ENCODE peak calls at places on chromosomes 12 and 14, in four cellular contexts. J, R, T and Y are unnamed samples.

GRCh38 chr12:21773263-21773741 is 1.2 kb downstream of the KCNJ8 start:
- DNase-seq in J (no peak), R (peak; percentile 47), T (peak; percentile 46), Y (no peak)

GRCh38 chr14:73723799-73724621 is 9.8 kb upstream of the PNMA1 start:
- DNase-seq in J (peak; percentile 97), R (peak; percentile 74), T (peak; percentile 78), Y (no peak)

GRCh38 chr14:100706200-100706599 is 20.5 kb upstream of the DLK1 start:
- DNase-seq in J (no peak), R (no peak), T (no peak), Y (no peak)

GRCh38 chr14:95490727-95491451 is 25.6 kb downstream of the SYNE3 start:
- DNase-seq in J (no peak), R (peak; percentile 49), T (no peak), Y (no peak)

GRCh38 chr12:132558861-132559623 is 51.3 kb downstream of the LRCOL1 start:
- DNase-seq in J (no peak), R (no peak), T (no peak), Y (no peak)

GRCh38 chr14:37325332-37325731 is 127.6 kb downstream of the MIPOL1 start:
- DNase-seq in J (no peak), R (no peak), T (no peak), Y (no peak)

GRCh38 chr12:100473716-100474150 is at the start of gene NR1H4:
- DNase-seq in J (no peak), R (peak; percentile 89), T (no peak), Y (no peak)

GRCh38 chr12:18888062-18888461 is 150.1 kb downstream of the CAPZA3 start:
- DNase-seq in J (no peak), R (no peak), T (no peak), Y (no peak)

GRCh38 chr14:74326369-74327152 is 21.7 kb upstream of the VRTN start:
- DNase-seq in J (no peak), R (no peak), T (no peak), Y (no peak)

GRCh38 chr14:33356167-33356566 is 417.5 kb downstream of the NPAS3 start:
- DNase-seq in J (no peak), R (no peak), T (no peak), Y (no peak)

GRCh38 chr12:6090786-6091185 is 33.7 kb downstream of the VWF start:
- DNase-seq in J (no peak), R (no peak), T (no peak), Y (no peak)

GRCh38 chr12:25615119-25615518 is 62.0 kb upstream of the LMNTD1 start:
- DNase-seq in J (peak; percentile 76), R (peak; percentile 51), T (no peak), Y (no peak)

GRCh38 chr12:87813476-87814234 is 215.5 kb downstream of the C12orf50 start:
- DNase-seq in J (no peak), R (peak; percentile 4), T (no peak), Y (no peak)

GRCh38 chr14:104897286-104898194 is 27.1 kb upstream of the PLD4 start:
- DNase-seq in J (no peak), R (no peak), T (no peak), Y (peak; percentile 22)

GRCh38 chr12:17035372-17035771 is 429.4 kb upstream of the LMO3 start:
- DNase-seq in J (no peak), R (no peak), T (no peak), Y (no peak)

GRCh38 chr14:68544150-68544892 is 248.5 kb downstream of the ZFP36L1 start:
- DNase-seq in J (peak; percentile 99), R (peak; percentile 73), T (peak; percentile 54), Y (no peak)

GRCh38 chr14:35932659-35933159 is 106.6 kb downstream of the BRMS1L start:
- DNase-seq in J (no peak), R (no peak), T (no peak), Y (peak; percentile 20)

GRCh38 chr12:123441523-123442164 is 5.2 kb upstream of the RILPL2 start:
- DNase-seq in J (no peak), R (no peak), T (no peak), Y (peak; percentile 61)

GRCh38 chr12:130121246-130122005 is 40.8 kb upstream of the FZD10 start:
- DNase-seq in J (no peak), R (no peak), T (no peak), Y (no peak)

GRCh38 chr12:645563-646071 is 17.6 kb downstream of the NINJ2 start:
- DNase-seq in J (peak; percentile 68), R (peak; percentile 78), T (no peak), Y (no peak)

GRCh38 chr12:100141666-100141997 is 1.0 kb downstream of the BLTP3B start:
- DNase-seq in J (peak; percentile 86), R (peak; percentile 62), T (no peak), Y (peak; percentile 31)

GRCh38 chr14:104105071-104105821 is 19.7 kb downstream of the ASPG start:
- DNase-seq in J (no peak), R (no peak), T (no peak), Y (no peak)

GRCh38 chr12:108884116-108885012 is 4.5 kb downstream of the DAO start:
- DNase-seq in J (peak; percentile 15), R (peak; percentile 75), T (peak; percentile 58), Y (peak; percentile 63)

GRCh38 chr12:7857916-7858315 is 14.8 kb downstream of the SLC2A14 start:
- DNase-seq in J (no peak), R (no peak), T (no peak), Y (no peak)

GRCh38 chr12:59239993-59240392 is 319.7 kb upstream of the LRIG3 start:
- DNase-seq in J (no peak), R (no peak), T (no peak), Y (no peak)

GRCh38 chr12:64729909-64730584 is 29.2 kb downstream of the GNS start:
- DNase-seq in J (no peak), R (no peak), T (no peak), Y (peak; percentile 16)

GRCh38 chr12:121942145-121942718 is 23.8 kb downstream of the CFAP251 start:
- DNase-seq in J (no peak), R (no peak), T (no peak), Y (no peak)

GRCh38 chr12:69886715-69887114 is 61.7 kb downstream of the MYRFL start:
- DNase-seq in J (no peak), R (no peak), T (no peak), Y (no peak)

GRCh38 chr12:120855823-120856589 is 48.2 kb downstream of the SPPL3 start:
- DNase-seq in J (no peak), R (no peak), T (no peak), Y (no peak)

GRCh38 chr12:69904761-69905160 is 79.7 kb downstream of the MYRFL start:
- DNase-seq in J (peak; percentile 49), R (no peak), T (no peak), Y (no peak)

DNA sequence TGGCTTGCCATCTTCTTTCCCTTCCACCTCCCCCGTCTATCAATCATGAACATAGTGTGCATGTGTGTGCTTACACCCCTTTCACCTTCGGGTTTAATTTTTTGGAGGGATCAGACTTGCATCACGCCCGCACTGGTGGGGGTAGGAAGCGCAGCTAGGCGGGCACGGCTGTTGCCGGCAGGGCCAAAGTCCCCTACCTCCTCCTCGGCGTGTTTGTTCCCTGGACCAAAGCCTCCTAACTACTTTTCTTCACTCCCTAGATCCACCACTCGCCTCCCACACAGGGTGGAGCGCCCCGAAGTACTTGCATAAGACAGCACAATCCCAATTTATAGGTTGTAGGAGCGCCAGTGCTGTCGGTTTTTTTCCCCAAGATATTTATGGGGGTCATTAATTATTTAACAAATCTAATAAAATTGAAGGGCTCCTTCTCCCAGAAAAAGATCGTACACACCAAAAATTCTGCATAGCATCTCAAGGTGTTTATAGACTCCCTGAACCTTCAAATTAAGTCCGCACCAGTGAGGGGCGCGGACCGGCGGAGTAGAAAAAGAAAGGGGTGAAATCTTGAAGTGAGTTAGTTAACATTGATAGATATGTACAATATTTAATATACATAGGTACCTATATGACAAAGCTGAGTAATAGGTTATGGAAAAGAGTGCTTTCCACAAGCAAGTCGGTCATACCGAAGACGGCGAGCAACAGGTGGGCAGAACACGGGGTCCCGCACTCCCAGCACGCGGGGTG is 714 bp downstream of the PKP2 start:
- DNase-seq in J (no peak), R (no peak), T (no peak), Y (no peak)
- TF ChIP-seq CTCF in J (no peak), R (no peak), T (no peak), Y (no peak)

GRCh38 chr12:95963104-95963503 is 20.0 kb downstream of the AMDHD1 start:
- DNase-seq in J (no peak), R (no peak), T (no peak), Y (no peak)
- TF ChIP-seq CTCF in J (no peak), R (no peak), T (no peak), Y (no peak)

GRCh38 chr12:27229367-27229766 is 14.7 kb upstream of the STK38L start:
- DNase-seq in J (no peak), R (no peak), T (no peak), Y (no peak)

GRCh38 chr12:27236498-27236897 is 7.6 kb upstream of the STK38L start:
- DNase-seq in J (peak; percentile 31), R (no peak), T (no peak), Y (no peak)

GRCh38 chr12:27237790-27238771 is 6.0 kb upstream of the STK38L start:
- DNase-seq in J (peak; percentile 33), R (no peak), T (no peak), Y (no peak)

GRCh38 chr12:27233814-27234213 is 10.3 kb upstream of the STK38L start:
- DNase-seq in J (no peak), R (no peak), T (no peak), Y (no peak)
- TF ChIP-seq CTCF in J (peak; percentile 43), R (no peak), T (no peak), Y (no peak)

GRCh38 chr14:49816844-49817243 is 35.7 kb downstream of the NEMF start:
- DNase-seq in J (no peak), R (no peak), T (no peak), Y (no peak)
- TF ChIP-seq CTCF in J (no peak), R (no peak), T (no peak), Y (no peak)

GRCh38 chr12:115794659-115795081 is 482.8 kb downstream of the MED13L start:
- DNase-seq in J (no peak), R (no peak), T (no peak), Y (no peak)
- TF ChIP-seq CTCF in J (no peak), R (no peak), T (no peak), Y (no peak)

GRCh38 chr12:103626498-103626897 is 39.4 kb downstream of the STAB2 start:
- DNase-seq in J (peak; percentile 60), R (peak; percentile 70), T (no peak), Y (no peak)
- TF ChIP-seq CTCF in J (peak; percentile 50), R (no peak), T (no peak), Y (no peak)

GRCh38 chr14:22218729-22219128 is 370.3 kb downstream of the DAD1 start:
- DNase-seq in J (no peak), R (no peak), T (no peak), Y (no peak)

GRCh38 chr14:22226381-22226780 is 362.6 kb downstream of the DAD1 start:
- DNase-seq in J (peak; percentile 18), R (no peak), T (no peak), Y (peak; percentile 10)

GRCh38 chr14:22220427-22220826 is 368.6 kb downstream of the DAD1 start:
- DNase-seq in J (peak; percentile 37), R (no peak), T (no peak), Y (no peak)

GRCh38 chr14:22225526-22226133 is 363.4 kb downstream of the DAD1 start:
- DNase-seq in J (peak; percentile 35), R (no peak), T (no peak), Y (no peak)

DNA sequence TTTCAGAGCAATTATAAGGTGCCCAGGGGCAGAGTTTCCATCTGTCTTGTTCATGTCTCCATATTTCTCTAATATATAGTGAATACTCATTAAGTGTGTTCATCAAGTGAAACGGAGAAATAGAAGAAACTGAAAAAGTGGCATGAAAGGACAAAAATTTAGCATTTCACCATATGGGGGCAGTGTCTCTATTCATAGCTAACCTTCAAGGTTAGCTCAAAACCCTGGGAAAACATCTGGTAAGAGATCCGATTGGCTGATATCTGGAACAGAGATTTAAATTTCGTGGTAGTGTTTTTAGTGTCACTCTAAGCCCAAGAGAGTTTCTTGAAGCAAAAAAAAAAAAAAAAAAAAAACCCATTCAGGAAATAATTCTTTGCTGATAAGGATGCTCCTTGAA is 367.5 kb downstream of the DAD1 start:
- DNase-seq in J (peak; percentile 7), R (no peak), T (no peak), Y (peak; percentile 34)
- TF ChIP-seq CTCF in J (peak; percentile 72), R (no peak), T (no peak), Y (no peak)